ENCODE peak calls at places on chromosomes 16 and 17, in six cellular contexts. D is CD8-positive, alpha-beta T cell; S is activated CD4-positive, alpha-beta T cell treated with anti-CD3 and anti-CD28 coated beads for 36 hours; H is NCI-H226; X is stimulated activated CD8-positive, alpha-beta memory T cell treated with anti-CD3 and anti-CD28 coated beads, Interleukin-12 subunit alpha, Interleukin-12 subunit beta, amount 100 ng/mL, for 4 hours; T is HS-27A. Y is an unnamed sample.

GRCh38 chr17:77287432-77288068 is 146.8 kb downstream of the SEC14L1 start:
- DNase-seq in H (peak), T (no peak), S (no peak), X (no peak), D (no peak), Y (peak)

GRCh38 chr17:19248923-19249574 is 11.9 kb downstream of the EPN2 start:
- DNase-seq in T (peak), S (no peak), X (no peak), D (no peak), H (peak), Y (no peak)

GRCh38 chr16:83215417-83216001 is 588.7 kb downstream of the CDH13 start:
- DNase-seq in D (peak), T (peak), X (no peak), H (no peak), S (peak), Y (no peak)

GRCh38 chr16:70656712-70657263 is 10.4 kb downstream of the IL34 start:
- DNase-seq in D (no peak), X (no peak), H (no peak), T (no peak), S (no peak), Y (no peak)

GRCh38 chr17:29124135-29124930 is 55.9 kb downstream of the MYO18A start:
- DNase-seq in T (no peak), S (peak), X (no peak), H (peak), D (peak), Y (no peak)

GRCh38 chr16:84704253-84704652 is 4.5 kb downstream of the USP10 start:
- DNase-seq in T (no peak), X (no peak), D (no peak), S (no peak), H (no peak), Y (no peak)

GRCh38 chr17:5798104-5798503 is 213.8 kb upstream of the NLRP1 start:
- DNase-seq in D (no peak), H (no peak), X (no peak), S (no peak), T (no peak), Y (no peak)

GRCh38 chr16:85137323-85138072 is 25.2 kb upstream of the CIBAR2 start:
- DNase-seq in H (peak), X (no peak), S (no peak), D (no peak), T (no peak), Y (peak)

GRCh38 chr17:49977463-49978389 is 8.7 kb downstream of the DLX4 start:
- DNase-seq in X (no peak), T (no peak), S (no peak), D (no peak), H (no peak), Y (no peak)

GRCh38 chr17:72063756-72064461 is 56.9 kb upstream of the SOX9 start:
- DNase-seq in D (no peak), X (no peak), T (no peak), H (no peak), S (no peak), Y (no peak)

GRCh38 chr17:2718150-2718938 is 6.8 kb upstream of the CLUH start:
- DNase-seq in S (peak), D (no peak), T (no peak), X (no peak), H (no peak), Y (no peak)

GRCh38 chr16:2155091-2156024 is at the start of gene TRAF7:
- DNase-seq in H (peak), D (peak), T (peak), X (peak), S (peak), Y (peak)

GRCh38 chr17:35094902-35095301 is 24.8 kb downstream of the RAD51D start:
- DNase-seq in T (no peak), H (peak), D (no peak), X (no peak), S (no peak), Y (no peak)

GRCh38 chr17:40281663-40282062 is 6.0 kb upstream of the CDC6 start:
- DNase-seq in H (peak), T (no peak), D (no peak), X (no peak), S (no peak), Y (no peak)

GRCh38 chr17:78113804-78114785 is 14.5 kb downstream of the TMC6 start:
- DNase-seq in T (no peak), D (no peak), H (no peak), X (no peak), S (peak), Y (no peak)

GRCh38 chr16:6018848-6019489 is 921.4 kb upstream of the EEF2KMT start:
- DNase-seq in H (no peak), S (no peak), T (no peak), D (no peak), X (no peak), Y (no peak)

GRCh38 chr17:62653002-62653830 is 25.7 kb downstream of the MRC2 start:
- DNase-seq in S (peak), D (peak), T (no peak), X (peak), H (no peak), Y (no peak)

GRCh38 chr17:44198721-44199552 is 747 bp downstream of the ATXN7L3 start:
- DNase-seq in T (no peak), H (peak), S (peak), D (peak), X (peak), Y (no peak)

Y was measured in brain pericyte.